ENCODE peak calls at places on chromosomes 12 and 14, in seven cellular contexts. One of them, this sample, is unnamed.

GRCh38 chr12:113766133-113766879 is 199.8 kb downstream of the RBM19 start:
- DNase-seq in mesendoderm: no peak
- DNase-seq in neuronal stem cell: no peak
- DNase-seq in IMR-90: no peak
- DNase-seq in H9: no peak
- DNase-seq in trophoblast cell: no peak
- DNase-seq in mesenchymal stem cell: no peak
- DNase-seq in this sample: peak; percentile 59

GRCh38 chr12:50213439-50213838 is 46.3 kb upstream of the CERS5 start:
- DNase-seq in H9: no peak
- DNase-seq in neuronal stem cell: no peak
- DNase-seq in IMR-90: no peak
- DNase-seq in mesenchymal stem cell: no peak
- DNase-seq in mesendoderm: no peak
- DNase-seq in trophoblast cell: no peak
- DNase-seq in this sample: no peak

GRCh38 chr14:48686650-48687049 is 899.5 kb downstream of the RPS29 start:
- DNase-seq in H9: no peak
- DNase-seq in mesendoderm: no peak
- DNase-seq in neuronal stem cell: no peak
- DNase-seq in IMR-90: peak; percentile 51
- DNase-seq in trophoblast cell: no peak
- DNase-seq in mesenchymal stem cell: no peak
- DNase-seq in this sample: no peak

GRCh38 chr14:85483037-85483436 is 46.9 kb upstream of the FLRT2 start:
- DNase-seq in trophoblast cell: no peak
- DNase-seq in H9: no peak
- DNase-seq in neuronal stem cell: no peak
- DNase-seq in mesendoderm: no peak
- DNase-seq in IMR-90: no peak
- DNase-seq in mesenchymal stem cell: no peak
- DNase-seq in this sample: no peak

GRCh38 chr12:122871851-122872785 is 23.8 kb downstream of the VPS37B start:
- DNase-seq in trophoblast cell: peak; percentile 66
- DNase-seq in neuronal stem cell: no peak
- DNase-seq in IMR-90: peak; percentile 88
- DNase-seq in H9: peak; percentile 100
- DNase-seq in mesenchymal stem cell: peak; percentile 86
- DNase-seq in mesendoderm: peak; percentile 98
- DNase-seq in this sample: peak; percentile 96

GRCh38 chr14:37874429-37875109 is 279.1 kb downstream of the TTC6 start:
- DNase-seq in mesendoderm: peak; percentile 87
- DNase-seq in trophoblast cell: peak; percentile 75
- DNase-seq in neuronal stem cell: peak; percentile 81
- DNase-seq in mesenchymal stem cell: peak; percentile 59
- DNase-seq in H9: peak; percentile 89
- DNase-seq in IMR-90: peak; percentile 48
- DNase-seq in this sample: peak; percentile 99

GRCh38 chr12:25456474-25456873 is 96.6 kb downstream of the LMNTD1 start:
- DNase-seq in trophoblast cell: no peak
- DNase-seq in mesenchymal stem cell: no peak
- DNase-seq in neuronal stem cell: no peak
- DNase-seq in mesendoderm: no peak
- DNase-seq in IMR-90: no peak
- DNase-seq in H9: no peak
- DNase-seq in this sample: no peak

GRCh38 chr14:103518416-103519042 is 4.1 kb downstream of the CKB start:
- DNase-seq in mesendoderm: peak; percentile 62
- DNase-seq in trophoblast cell: peak; percentile 52
- DNase-seq in H9: peak; percentile 84
- DNase-seq in neuronal stem cell: no peak
- DNase-seq in IMR-90: peak; percentile 29
- DNase-seq in mesenchymal stem cell: peak; percentile 50
- DNase-seq in this sample: peak; percentile 93

GRCh38 chr12:11884661-11885060 is 186.1 kb upstream of the BCL2L14 start:
- DNase-seq in neuronal stem cell: no peak
- DNase-seq in mesendoderm: no peak
- DNase-seq in mesenchymal stem cell: peak; percentile 25
- DNase-seq in trophoblast cell: peak; percentile 75
- DNase-seq in H9: no peak
- DNase-seq in IMR-90: peak; percentile 19
- DNase-seq in this sample: no peak

GRCh38 chr12:111444314-111444705 is 38.6 kb downstream of the SH2B3 start:
- DNase-seq in mesendoderm: no peak
- DNase-seq in trophoblast cell: no peak
- DNase-seq in H9: no peak
- DNase-seq in IMR-90: no peak
- DNase-seq in mesenchymal stem cell: peak; percentile 70
- DNase-seq in neuronal stem cell: no peak
- DNase-seq in this sample: no peak

GRCh38 chr12:120628919-120629318 is 11.5 kb upstream of the CABP1 start:
- DNase-seq in trophoblast cell: no peak
- DNase-seq in neuronal stem cell: no peak
- DNase-seq in IMR-90: no peak
- DNase-seq in H9: peak; percentile 82
- DNase-seq in mesenchymal stem cell: no peak
- DNase-seq in mesendoderm: peak; percentile 64
- DNase-seq in this sample: peak; percentile 64

GRCh38 chr14:58171090-58171489 is 19.1 kb upstream of the ARMH4 start:
- DNase-seq in IMR-90: peak; percentile 82
- DNase-seq in H9: peak; percentile 95
- DNase-seq in trophoblast cell: peak; percentile 88
- DNase-seq in neuronal stem cell: peak; percentile 24
- DNase-seq in mesendoderm: peak; percentile 96
- DNase-seq in mesenchymal stem cell: peak; percentile 81
- DNase-seq in this sample: peak; percentile 85

GRCh38 chr12:3244219-3244750 is 167.1 kb downstream of the TSPAN9 start:
- DNase-seq in IMR-90: no peak
- DNase-seq in mesenchymal stem cell: no peak
- DNase-seq in trophoblast cell: no peak
- DNase-seq in neuronal stem cell: no peak
- DNase-seq in H9: no peak
- DNase-seq in mesendoderm: no peak
- DNase-seq in this sample: no peak

GRCh38 chr14:21867541-21867940 is 193.9 kb upstream of the OR4E1 start:
- DNase-seq in neuronal stem cell: no peak
- DNase-seq in trophoblast cell: no peak
- DNase-seq in IMR-90: peak; percentile 23
- DNase-seq in H9: no peak
- DNase-seq in mesenchymal stem cell: no peak
- DNase-seq in mesendoderm: no peak
- DNase-seq in this sample: no peak

GRCh38 chr12:32533971-32534590 is 134.7 kb downstream of the FGD4 start:
- DNase-seq in trophoblast cell: peak; percentile 56
- DNase-seq in neuronal stem cell: no peak
- DNase-seq in mesendoderm: peak; percentile 76
- DNase-seq in H9: peak; percentile 47
- DNase-seq in mesenchymal stem cell: peak; percentile 99
- DNase-seq in IMR-90: peak; percentile 98
- DNase-seq in this sample: no peak

GRCh38 chr12:120381752-120382419 is 12.9 kb upstream of the MSI1 start:
- DNase-seq in mesenchymal stem cell: peak; percentile 73
- DNase-seq in IMR-90: peak; percentile 77
- DNase-seq in H9: no peak
- DNase-seq in mesendoderm: no peak
- DNase-seq in trophoblast cell: peak; percentile 62
- DNase-seq in neuronal stem cell: no peak
- DNase-seq in this sample: no peak

GRCh38 chr12:6927999-6928702 is 392 bp downstream of the ATN1 start:
- DNase-seq in H9: no peak
- DNase-seq in mesendoderm: no peak
- DNase-seq in IMR-90: no peak
- DNase-seq in mesenchymal stem cell: no peak
- DNase-seq in neuronal stem cell: no peak
- DNase-seq in trophoblast cell: no peak
- DNase-seq in this sample: no peak

GRCh38 chr14:102817942-102818940 is 41.0 kb downstream of the TRAF3 start:
- DNase-seq in IMR-90: peak; percentile 54
- DNase-seq in trophoblast cell: no peak
- DNase-seq in neuronal stem cell: no peak
- DNase-seq in mesenchymal stem cell: no peak
- DNase-seq in H9: no peak
- DNase-seq in mesendoderm: no peak
- DNase-seq in this sample: no peak

GRCh38 chr14:64244279-64244678 is 49.9 kb downstream of the ESR2 start:
- DNase-seq in mesenchymal stem cell: no peak
- DNase-seq in trophoblast cell: no peak
- DNase-seq in IMR-90: no peak
- DNase-seq in neuronal stem cell: no peak
- DNase-seq in mesendoderm: no peak
- DNase-seq in H9: no peak
- DNase-seq in this sample: no peak

GRCh38 chr12:129186952-129187351 is 333.7 kb downstream of the GLT1D1 start:
- DNase-seq in H9: no peak
- DNase-seq in IMR-90: no peak
- DNase-seq in neuronal stem cell: no peak
- DNase-seq in mesendoderm: peak; percentile 74
- DNase-seq in mesenchymal stem cell: no peak
- DNase-seq in trophoblast cell: no peak
- DNase-seq in this sample: no peak

GRCh38 chr12:7472060-7472459 is 28.1 kb upstream of the CD163L1 start:
- DNase-seq in trophoblast cell: no peak
- DNase-seq in mesenchymal stem cell: no peak
- DNase-seq in IMR-90: no peak
- DNase-seq in H9: no peak
- DNase-seq in neuronal stem cell: no peak
- DNase-seq in mesendoderm: no peak
- DNase-seq in this sample: no peak

GRCh38 chr14:23481992-23482813 is 12.7 kb downstream of the NGDN start:
- DNase-seq in IMR-90: no peak
- DNase-seq in trophoblast cell: no peak
- DNase-seq in H9: no peak
- DNase-seq in mesendoderm: peak; percentile 32
- DNase-seq in mesenchymal stem cell: no peak
- DNase-seq in neuronal stem cell: no peak
- DNase-seq in this sample: no peak

GRCh38 chr14:99535908-99536778 is 54.9 kb downstream of the CCNK start:
- DNase-seq in mesendoderm: no peak
- DNase-seq in IMR-90: no peak
- DNase-seq in neuronal stem cell: no peak
- DNase-seq in H9: no peak
- DNase-seq in mesenchymal stem cell: no peak
- DNase-seq in trophoblast cell: no peak
- DNase-seq in this sample: no peak

GRCh38 chr14:99534863-99535262 is 53.7 kb downstream of the CCNK start:
- DNase-seq in H9: no peak
- DNase-seq in mesenchymal stem cell: no peak
- DNase-seq in mesendoderm: no peak
- DNase-seq in neuronal stem cell: peak; percentile 51
- DNase-seq in trophoblast cell: no peak
- DNase-seq in IMR-90: no peak
- DNase-seq in this sample: no peak

GRCh38 chr14:99534333-99534732 is 53.1 kb downstream of the CCNK start:
- DNase-seq in trophoblast cell: no peak
- DNase-seq in neuronal stem cell: peak; percentile 47
- DNase-seq in H9: no peak
- DNase-seq in IMR-90: no peak
- DNase-seq in mesenchymal stem cell: no peak
- DNase-seq in mesendoderm: no peak
- DNase-seq in this sample: no peak

GRCh38 chr14:99537399-99537798 is 56.2 kb downstream of the CCNK start:
- DNase-seq in H9: no peak
- DNase-seq in mesendoderm: peak; percentile 83
- DNase-seq in trophoblast cell: no peak
- DNase-seq in mesenchymal stem cell: peak; percentile 75
- DNase-seq in neuronal stem cell: no peak
- DNase-seq in IMR-90: peak; percentile 83
- DNase-seq in this sample: no peak

GRCh38 chr14:99535448-99535847 is 54.2 kb downstream of the CCNK start:
- DNase-seq in neuronal stem cell: no peak
- DNase-seq in mesendoderm: no peak
- DNase-seq in IMR-90: no peak
- DNase-seq in mesenchymal stem cell: no peak
- DNase-seq in trophoblast cell: no peak
- DNase-seq in H9: no peak
- DNase-seq in this sample: no peak
- H2BK120ac ChIP-seq in neuronal stem cell: peak overlapping the region; percentile 64
- H2BK120ac ChIP-seq in mesendoderm: no peak overlapping the region
- H2BK120ac ChIP-seq in IMR-90: no peak overlapping the region
- H2BK120ac ChIP-seq in mesenchymal stem cell: no peak overlapping the region
- H2BK120ac ChIP-seq in trophoblast cell: no peak overlapping the region
- H2BK120ac ChIP-seq in H9: no peak overlapping the region
- H2BK120ac ChIP-seq in this sample: no peak overlapping the region

GRCh38 chr14:105528859-105529505 is 2.6 kb downstream of the TMEM121 start:
- DNase-seq in H9: no peak
- DNase-seq in mesendoderm: no peak
- DNase-seq in neuronal stem cell: no peak
- DNase-seq in trophoblast cell: peak; percentile 75
- DNase-seq in mesenchymal stem cell: no peak
- DNase-seq in IMR-90: no peak
- DNase-seq in this sample: no peak
- H3K27me3 ChIP-seq in H9: peaks cover 16% of the 10 kb centered on the region
- H3K27me3 ChIP-seq in mesendoderm: peaks cover 3% of the 10 kb centered on the region
- H3K27me3 ChIP-seq in neuronal stem cell: peaks cover 20% of the 10 kb centered on the region
- H3K27me3 ChIP-seq in trophoblast cell: peaks cover 21% of the 10 kb centered on the region
- H3K27me3 ChIP-seq in mesenchymal stem cell: peaks cover 57% of the 10 kb centered on the region
- H3K27me3 ChIP-seq in IMR-90: peaks cover 4% of the 10 kb centered on the region
- H3K27me3 ChIP-seq in this sample: peaks cover 21% of the 10 kb centered on the region

GRCh38 chr14:91862417-91862816 is 4.9 kb downstream of the TC2N start:
- DNase-seq in neuronal stem cell: no peak
- DNase-seq in mesenchymal stem cell: no peak
- DNase-seq in H9: no peak
- DNase-seq in mesendoderm: peak; percentile 60
- DNase-seq in trophoblast cell: no peak
- DNase-seq in IMR-90: no peak
- DNase-seq in this sample: no peak
- H2BK120ac ChIP-seq in neuronal stem cell: no peak overlapping the region
- H2BK120ac ChIP-seq in mesenchymal stem cell: no peak overlapping the region
- H2BK120ac ChIP-seq in H9: no peak overlapping the region
- H2BK120ac ChIP-seq in mesendoderm: no peak overlapping the region
- H2BK120ac ChIP-seq in trophoblast cell: no peak overlapping the region
- H2BK120ac ChIP-seq in IMR-90: no peak overlapping the region
- H2BK120ac ChIP-seq in this sample: no peak overlapping the region

GRCh38 chr14:100586153-100586519 is 1.1 kb downstream of the BEGAIN start:
- DNase-seq in mesendoderm: no peak
- DNase-seq in trophoblast cell: no peak
- DNase-seq in mesenchymal stem cell: no peak
- DNase-seq in neuronal stem cell: no peak
- DNase-seq in IMR-90: no peak
- DNase-seq in H9: no peak
- DNase-seq in this sample: no peak

GRCh38 chr14:100587248-100587762 is at the start of gene BEGAIN:
- DNase-seq in neuronal stem cell: no peak
- DNase-seq in mesenchymal stem cell: no peak
- DNase-seq in IMR-90: no peak
- DNase-seq in H9: no peak
- DNase-seq in trophoblast cell: no peak
- DNase-seq in mesendoderm: no peak
- DNase-seq in this sample: no peak

GRCh38 chr14:100587763-100588411 is 670 bp upstream of the BEGAIN start:
- DNase-seq in neuronal stem cell: no peak
- DNase-seq in mesendoderm: no peak
- DNase-seq in mesenchymal stem cell: no peak
- DNase-seq in H9: no peak
- DNase-seq in trophoblast cell: no peak
- DNase-seq in IMR-90: no peak
- DNase-seq in this sample: no peak

GRCh38 chr14:100585448-100586152 is 1.6 kb downstream of the BEGAIN start:
- DNase-seq in mesenchymal stem cell: no peak
- DNase-seq in trophoblast cell: no peak
- DNase-seq in neuronal stem cell: no peak
- DNase-seq in H9: no peak
- DNase-seq in IMR-90: no peak
- DNase-seq in mesendoderm: no peak
- DNase-seq in this sample: no peak

GRCh38 chr14:100586520-100587247 is 533 bp downstream of the BEGAIN start:
- DNase-seq in mesendoderm: no peak
- DNase-seq in H9: no peak
- DNase-seq in IMR-90: no peak
- DNase-seq in mesenchymal stem cell: no peak
- DNase-seq in neuronal stem cell: no peak
- DNase-seq in trophoblast cell: no peak
- DNase-seq in this sample: peak; percentile 69
- H3K27me3 ChIP-seq in mesendoderm: peaks cover 5% of the 10 kb centered on the region
- H3K27me3 ChIP-seq in H9: peaks cover 6% of the 10 kb centered on the region
- H3K27me3 ChIP-seq in IMR-90: peaks cover 60% of the 10 kb centered on the region
- H3K27me3 ChIP-seq in mesenchymal stem cell: peaks cover 68% of the 10 kb centered on the region
- H3K27me3 ChIP-seq in neuronal stem cell: peaks cover 76% of the 10 kb centered on the region
- H3K27me3 ChIP-seq in trophoblast cell: peaks cover 34% of the 10 kb centered on the region
- H3K27me3 ChIP-seq in this sample: peaks cover 20% of the 10 kb centered on the region